ENCODE peak calls at places on chromosomes 7 and 10, in four cellular contexts. One of them, this sample, is unnamed.
A peak's percentile ranks its signal among the peaks of the same experiment; 100 is the strongest.

GRCh38 chr10:63114031-63114814 is 18.9 kb upstream of the NRBF2 start:
- DNase-seq in A549: no peak
- DNase-seq in GM23248: peak; percentile 94
- DNase-seq in left ventricle myocardium inferior: peak; percentile 72
- DNase-seq in this sample: no peak

GRCh38 chr10:14052926-14053325 is 277.8 kb downstream of the FRMD4A start:
- DNase-seq in A549: no peak
- DNase-seq in GM23248: no peak
- DNase-seq in left ventricle myocardium inferior: no peak
- DNase-seq in this sample: no peak

GRCh38 chr10:44195120-44196007 is 189.5 kb downstream of the CXCL12 start:
- DNase-seq in A549: peak; percentile 28
- DNase-seq in GM23248: peak; percentile 95
- DNase-seq in left ventricle myocardium inferior: peak; percentile 46
- DNase-seq in this sample: peak; percentile 82

GRCh38 chr7:13541326-13541725 is 448.1 kb downstream of the ETV1 start:
- DNase-seq in A549: no peak
- DNase-seq in GM23248: no peak
- DNase-seq in left ventricle myocardium inferior: no peak
- DNase-seq in this sample: no peak

GRCh38 chr7:46486264-46487206 is 565.5 kb upstream of the IGFBP3 start:
- DNase-seq in A549: peak; percentile 6
- DNase-seq in GM23248: peak; percentile 96
- DNase-seq in left ventricle myocardium inferior: peak; percentile 50
- DNase-seq in this sample: no peak

GRCh38 chr10:3538850-3539531 is 246.0 kb downstream of the KLF6 start:
- DNase-seq in A549: no peak
- DNase-seq in GM23248: peak; percentile 99
- DNase-seq in left ventricle myocardium inferior: no peak
- DNase-seq in this sample: no peak

GRCh38 chr10:118730699-118731456 is 23.9 kb downstream of the CACUL1 start:
- DNase-seq in A549: no peak
- DNase-seq in GM23248: no peak
- DNase-seq in left ventricle myocardium inferior: no peak
- DNase-seq in this sample: no peak

GRCh38 chr7:16587785-16588184 is 57.8 kb downstream of the ANKMY2 start:
- DNase-seq in A549: no peak
- DNase-seq in GM23248: no peak
- DNase-seq in left ventricle myocardium inferior: no peak
- DNase-seq in this sample: no peak

GRCh38 chr10:34715511-34716187 is 99.4 kb downstream of the PARD3 start:
- DNase-seq in A549: no peak
- DNase-seq in GM23248: no peak
- DNase-seq in left ventricle myocardium inferior: no peak
- DNase-seq in this sample: no peak

GRCh38 chr10:22230331-22230833 is 12.6 kb upstream of the EBLN1 start:
- DNase-seq in A549: peak; percentile 46
- DNase-seq in GM23248: peak; percentile 51
- DNase-seq in left ventricle myocardium inferior: no peak
- DNase-seq in this sample: peak; percentile 31

GRCh38 chr10:102777696-102778530 is 34.2 kb downstream of the WBP1L start:
- DNase-seq in A549: no peak
- DNase-seq in GM23248: no peak
- DNase-seq in left ventricle myocardium inferior: no peak
- DNase-seq in this sample: no peak

GRCh38 chr10:110081914-110082313 is 74.1 kb downstream of the ADD3 start:
- DNase-seq in A549: peak; percentile 23
- DNase-seq in GM23248: peak; percentile 51
- DNase-seq in left ventricle myocardium inferior: peak; percentile 34
- DNase-seq in this sample: no peak

GRCh38 chr7:149261321-149261828 is 621 bp upstream of the ZNF783 start:
- DNase-seq in A549: no peak
- DNase-seq in GM23248: peak; percentile 91
- DNase-seq in left ventricle myocardium inferior: no peak
- DNase-seq in this sample: no peak

GRCh38 chr7:118057404-118057803 is 126.6 kb upstream of the LSM8 start:
- DNase-seq in A549: no peak
- DNase-seq in GM23248: no peak
- DNase-seq in left ventricle myocardium inferior: no peak
- DNase-seq in this sample: no peak

GRCh38 chr7:392822-393221 is 102.9 kb downstream of the FOXL3 start:
- DNase-seq in A549: no peak
- DNase-seq in GM23248: no peak
- DNase-seq in left ventricle myocardium inferior: no peak
- DNase-seq in this sample: no peak

GRCh38 chr10:116049644-116050043 is 223.4 kb downstream of the GFRA1 start:
- DNase-seq in A549: no peak
- DNase-seq in GM23248: no peak
- DNase-seq in left ventricle myocardium inferior: no peak
- DNase-seq in this sample: no peak

GRCh38 chr10:96243296-96243695 is 28.1 kb downstream of the BLNK start:
- DNase-seq in A549: no peak
- DNase-seq in GM23248: no peak
- DNase-seq in left ventricle myocardium inferior: no peak
- DNase-seq in this sample: no peak

GRCh38 chr10:98316661-98317060 is 48.7 kb upstream of the LOXL4 start:
- DNase-seq in A549: no peak
- DNase-seq in GM23248: peak; percentile 87
- DNase-seq in left ventricle myocardium inferior: no peak
- DNase-seq in this sample: no peak

GRCh38 chr7:121279822-121280221 is 49.0 kb upstream of the WNT16 start:
- DNase-seq in A549: no peak
- DNase-seq in GM23248: peak; percentile 39
- DNase-seq in left ventricle myocardium inferior: no peak
- DNase-seq in this sample: no peak

GRCh38 chr10:132670546-132670945 is 115.4 kb downstream of the NKX6-2 start:
- DNase-seq in A549: no peak
- DNase-seq in GM23248: no peak
- DNase-seq in left ventricle myocardium inferior: no peak
- DNase-seq in this sample: no peak

GRCh38 chr10:132710746-132711617 is 75.0 kb downstream of the NKX6-2 start:
- DNase-seq in A549: no peak
- DNase-seq in GM23248: no peak
- DNase-seq in left ventricle myocardium inferior: peak; percentile 7
- DNase-seq in this sample: no peak

GRCh38 chr10:73117976-73118743 is 7.9 kb downstream of the NUDT13 start:
- DNase-seq in A549: no peak
- DNase-seq in GM23248: peak; percentile 68
- DNase-seq in left ventricle myocardium inferior: no peak
- DNase-seq in this sample: no peak

GRCh38 chr10:118332948-118333710 is 9.0 kb downstream of the FAM204A start:
- DNase-seq in A549: no peak
- DNase-seq in GM23248: no peak
- DNase-seq in left ventricle myocardium inferior: no peak
- DNase-seq in this sample: no peak

GRCh38 chr7:128383781-128384180 is 22.3 kb upstream of the PRRT4 start:
- DNase-seq in A549: no peak
- DNase-seq in GM23248: peak; percentile 50
- DNase-seq in left ventricle myocardium inferior: no peak
- DNase-seq in this sample: no peak

GRCh38 chr10:29322918-29323317 is 34.0 kb downstream of the LYZL1 start:
- DNase-seq in A549: no peak
- DNase-seq in GM23248: no peak
- DNase-seq in left ventricle myocardium inferior: no peak
- DNase-seq in this sample: no peak

GRCh38 chr10:72254891-72255568 is 18.7 kb upstream of the DDIT4 start:
- DNase-seq in A549: peak; percentile 94
- DNase-seq in GM23248: peak; percentile 80
- DNase-seq in left ventricle myocardium inferior: peak; percentile 94
- DNase-seq in this sample: no peak

GRCh38 chr10:106978746-106979145 is 185.8 kb downstream of the SORCS1 start:
- DNase-seq in A549: no peak
- DNase-seq in GM23248: no peak
- DNase-seq in left ventricle myocardium inferior: no peak
- DNase-seq in this sample: no peak

GRCh38 chr7:37669818-37670217 is 13.7 kb upstream of the GPR141 start:
- DNase-seq in A549: no peak
- DNase-seq in GM23248: no peak
- DNase-seq in left ventricle myocardium inferior: no peak
- DNase-seq in this sample: no peak

GRCh38 chr10:43684198-43684559 is 35.5 kb upstream of the ZNF32 start:
- DNase-seq in A549: no peak
- DNase-seq in GM23248: no peak
- DNase-seq in left ventricle myocardium inferior: no peak
- DNase-seq in this sample: no peak

This sample was measured in HFF-Myc.